ENCODE peak calls at places on chromosomes 5 and 9, in four cellular contexts. One of them, this sample, is unnamed.

GRCh38 chr9:116282598-116282997 is 129.0 kb downstream of the PAPPA start:
- DNase-seq in GM12878: no peak
- DNase-seq in HepG2: no peak
- DNase-seq in K562: no peak
- DNase-seq in this sample: no peak

GRCh38 chr9:128846680-128847030 is 17.1 kb upstream of the SPOUT1 start:
- DNase-seq in K562: peak
- DNase-seq in HepG2: no peak
- DNase-seq in GM12878: no peak
- DNase-seq in this sample: no peak

GRCh38 chr5:1658665-1659064 is 134.9 kb upstream of the LPCAT1 start:
- DNase-seq in HepG2: no peak
- DNase-seq in K562: no peak
- DNase-seq in GM12878: no peak
- DNase-seq in this sample: no peak

GRCh38 chr5:102036927-102037326 is 259.2 kb downstream of the SLCO4C1 start:
- DNase-seq in HepG2: no peak
- DNase-seq in GM12878: no peak
- DNase-seq in K562: no peak
- DNase-seq in this sample: no peak

GRCh38 chr5:66796306-66797292 is 200.4 kb downstream of the MAST4 start:
- DNase-seq in GM12878: no peak
- DNase-seq in K562: no peak
- DNase-seq in HepG2: no peak
- DNase-seq in this sample: no peak

GRCh38 chr9:31996331-31996730 is 388.1 kb upstream of the ACO1 start:
- DNase-seq in GM12878: no peak
- DNase-seq in HepG2: peak
- DNase-seq in K562: no peak
- DNase-seq in this sample: no peak

GRCh38 chr5:161548472-161549094 is 2.1 kb upstream of the GABRB2 start:
- DNase-seq in HepG2: no peak
- DNase-seq in GM12878: no peak
- DNase-seq in K562: no peak
- DNase-seq in this sample: no peak

GRCh38 chr5:101637599-101637998 is 658.5 kb downstream of the SLCO4C1 start:
- DNase-seq in GM12878: no peak
- DNase-seq in K562: no peak
- DNase-seq in HepG2: no peak
- DNase-seq in this sample: no peak

GRCh38 chr5:176736271-176736965 is 73.9 kb upstream of the UNC5A start:
- DNase-seq in HepG2: no peak
- DNase-seq in GM12878: no peak
- DNase-seq in K562: no peak
- DNase-seq in this sample: peak

GRCh38 chr9:26656003-26656940 is 236.3 kb downstream of the CAAP1 start:
- DNase-seq in HepG2: peak
- DNase-seq in K562: peak
- DNase-seq in GM12878: no peak
- DNase-seq in this sample: peak

GRCh38 chr5:149834246-149834855 is 104.2 kb downstream of the PPARGC1B start:
- DNase-seq in HepG2: peak
- DNase-seq in GM12878: no peak
- DNase-seq in K562: peak
- DNase-seq in this sample: peak

GRCh38 chr5:57696005-57696755 is 213.6 kb upstream of the ACTBL2 start:
- DNase-seq in GM12878: no peak
- DNase-seq in K562: no peak
- DNase-seq in HepG2: no peak
- DNase-seq in this sample: no peak

GRCh38 chr9:120221844-120222243 is 358.1 kb downstream of the CDK5RAP2 start:
- DNase-seq in K562: no peak
- DNase-seq in GM12878: no peak
- DNase-seq in HepG2: no peak
- DNase-seq in this sample: no peak

GRCh38 chr5:174426851-174427250 is 297.5 kb upstream of the MSX2 start:
- DNase-seq in HepG2: no peak
- DNase-seq in K562: no peak
- DNase-seq in GM12878: no peak
- DNase-seq in this sample: no peak

GRCh38 chr5:96324708-96325107 is 108.3 kb downstream of the PCSK1 start:
- DNase-seq in K562: no peak
- DNase-seq in HepG2: peak
- DNase-seq in GM12878: no peak
- DNase-seq in this sample: no peak

GRCh38 chr5:109038209-109038840 is 290.6 kb downstream of the FER start:
- DNase-seq in GM12878: no peak
- DNase-seq in K562: no peak
- DNase-seq in HepG2: no peak
- DNase-seq in this sample: no peak

GRCh38 chr5:111261610-111262009 is 37.4 kb downstream of the CAMK4 start:
- DNase-seq in HepG2: no peak
- DNase-seq in GM12878: no peak
- DNase-seq in K562: no peak
- DNase-seq in this sample: no peak

GRCh38 chr5:125229556-125229955 is 483.1 kb upstream of the ZNF608 start:
- DNase-seq in HepG2: no peak
- DNase-seq in K562: no peak
- DNase-seq in GM12878: no peak
- DNase-seq in this sample: no peak

GRCh38 chr5:125228358-125228757 is 481.9 kb upstream of the ZNF608 start:
- DNase-seq in HepG2: no peak
- DNase-seq in GM12878: no peak
- DNase-seq in K562: no peak
- DNase-seq in this sample: no peak

GRCh38 chr5:125225424-125225823 is 479.0 kb upstream of the ZNF608 start:
- DNase-seq in K562: no peak
- DNase-seq in GM12878: no peak
- DNase-seq in HepG2: no peak
- DNase-seq in this sample: no peak

GRCh38 chr5:125226825-125227224 is 480.4 kb upstream of the ZNF608 start:
- DNase-seq in K562: no peak
- DNase-seq in HepG2: no peak
- DNase-seq in GM12878: no peak
- DNase-seq in this sample: no peak

GRCh38 chr5:125227333-125228075 is 481.1 kb upstream of the ZNF608 start:
- DNase-seq in GM12878: no peak
- DNase-seq in K562: no peak
- DNase-seq in HepG2: no peak
- DNase-seq in this sample: no peak
- TF ChIP-seq CHD2 in GM12878: no peak
- TF ChIP-seq CHD2 in K562: no peak
- TF ChIP-seq CHD2 in HepG2: no peak
- TF ChIP-seq CHD2 in this sample: no peak

DNA sequence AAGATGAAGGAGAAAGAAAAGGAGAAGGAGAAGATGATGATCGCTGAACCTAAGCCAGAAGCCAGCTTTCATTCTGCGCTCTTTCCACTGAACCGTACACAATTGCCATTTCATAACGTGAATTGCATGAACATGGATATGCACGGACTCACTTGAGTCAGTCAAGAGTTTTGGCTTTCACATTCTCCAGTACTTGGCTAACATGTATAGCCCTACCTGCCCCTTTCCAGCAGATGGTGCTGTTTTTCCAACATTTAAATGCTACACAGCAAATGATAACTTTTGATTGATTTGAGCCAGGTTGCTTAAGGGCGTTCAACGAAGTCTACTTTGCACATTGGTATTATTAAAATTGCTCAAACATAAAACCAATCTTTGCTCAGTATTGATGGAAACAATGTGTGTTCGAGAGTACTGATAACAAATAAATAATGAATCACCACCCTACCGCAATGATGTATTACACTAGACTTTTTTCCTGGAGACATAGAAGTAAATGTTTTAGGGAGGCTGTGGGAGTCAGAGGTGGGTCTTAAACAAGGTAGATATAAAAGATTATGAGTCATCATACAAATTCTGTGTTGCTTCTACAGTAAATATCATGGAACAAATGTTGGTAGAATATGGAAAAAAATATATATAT is 196.4 kb downstream of the TRPM3 start:
- DNase-seq in K562: peak
- DNase-seq in GM12878: no peak
- DNase-seq in HepG2: peak
- DNase-seq in this sample: no peak
- TF ChIP-seq SP1 in K562: no peak
- TF ChIP-seq SP1 in GM12878: no peak
- TF ChIP-seq SP1 in HepG2: no peak
- TF ChIP-seq SP1 in this sample: no peak

DNA sequence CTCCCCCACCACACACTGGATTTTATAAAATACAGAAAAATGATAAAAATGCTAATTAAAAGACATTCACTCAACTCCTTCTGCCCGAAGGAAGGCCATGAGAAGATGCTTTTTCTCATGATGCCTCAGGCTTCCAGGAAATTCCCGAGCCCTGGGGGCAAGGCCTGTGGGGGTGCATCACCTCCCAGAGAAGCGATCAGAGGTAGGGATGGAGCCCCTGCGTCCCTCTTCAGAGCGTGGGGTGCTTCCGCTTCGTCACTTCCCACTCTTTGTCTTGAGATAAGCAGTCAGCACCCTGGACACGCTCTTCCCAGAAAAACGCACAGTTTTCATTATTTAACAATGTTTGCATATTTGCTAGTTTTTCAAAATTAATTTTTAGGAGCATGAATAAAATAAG is 33.3 kb upstream of the SH3PXD2B start:
- DNase-seq in K562: no peak
- DNase-seq in HepG2: no peak
- DNase-seq in GM12878: no peak
- DNase-seq in this sample: no peak
- TF ChIP-seq CHD2 in K562: no peak
- TF ChIP-seq CHD2 in HepG2: no peak
- TF ChIP-seq CHD2 in GM12878: no peak
- TF ChIP-seq CHD2 in this sample: no peak

DNA sequence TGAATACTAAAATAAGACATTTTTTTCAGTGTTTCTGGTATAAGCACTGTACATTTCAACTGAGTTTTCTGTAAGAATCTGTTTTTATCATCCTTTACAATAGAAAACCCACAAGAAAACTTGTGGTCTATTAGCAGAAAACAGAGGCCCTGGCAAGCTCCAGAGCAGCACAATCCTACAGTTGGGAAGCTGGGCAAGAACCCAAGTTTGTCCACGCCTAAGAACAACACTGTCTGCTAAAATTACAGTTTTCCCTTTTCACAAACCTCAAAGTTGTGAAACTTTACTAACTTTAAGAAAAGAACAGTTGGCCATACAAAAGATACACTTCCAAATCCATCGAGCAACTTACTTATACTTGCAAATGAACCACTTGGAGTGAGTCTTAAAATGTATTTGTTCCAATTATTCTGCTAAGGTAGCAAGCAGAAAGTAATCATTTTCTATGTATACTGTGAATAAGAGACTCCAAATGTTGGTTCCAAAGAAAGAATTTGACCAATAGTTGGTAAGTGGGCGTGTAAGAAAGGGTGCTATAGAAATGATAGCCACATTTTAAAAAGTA is 982.0 kb upstream of the ARRDC3 start:
- DNase-seq in K562: no peak
- DNase-seq in HepG2: no peak
- DNase-seq in GM12878: no peak
- DNase-seq in this sample: no peak
- TF ChIP-seq SP1 in K562: no peak
- TF ChIP-seq SP1 in HepG2: no peak
- TF ChIP-seq SP1 in GM12878: no peak
- TF ChIP-seq SP1 in this sample: no peak

DNA sequence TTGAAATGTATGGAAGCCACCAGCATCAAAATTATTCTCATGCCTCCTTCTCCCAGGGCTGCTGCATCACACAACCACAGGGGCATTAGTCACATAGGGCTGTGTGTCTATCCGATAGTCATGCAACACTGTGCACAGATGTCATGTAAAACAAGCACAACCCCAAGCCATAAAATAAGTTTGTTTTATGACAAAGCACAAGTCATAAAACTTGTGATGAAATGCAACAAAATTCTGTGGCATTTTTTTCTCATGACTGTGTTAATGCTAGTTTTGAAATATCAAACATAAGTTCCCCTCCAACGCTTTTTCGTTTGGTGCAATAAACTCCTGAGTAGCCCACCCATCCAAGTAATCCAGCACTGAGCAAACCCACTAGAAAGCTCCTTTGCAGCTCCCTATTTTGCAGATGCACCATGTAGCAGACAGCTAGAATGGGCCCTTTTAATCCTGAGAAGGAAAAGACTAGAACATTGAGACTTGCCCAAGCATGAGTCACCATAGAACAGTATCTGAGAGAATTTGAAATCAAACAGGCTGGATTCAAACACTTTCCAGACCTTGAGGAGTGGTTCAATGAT is 93.3 kb upstream of the ZNF366 start:
- DNase-seq in GM12878: no peak
- DNase-seq in HepG2: no peak
- DNase-seq in K562: no peak
- DNase-seq in this sample: no peak
- TF ChIP-seq CHD2 in GM12878: no peak
- TF ChIP-seq CHD2 in HepG2: no peak
- TF ChIP-seq CHD2 in K562: no peak
- TF ChIP-seq CHD2 in this sample: no peak

DNA sequence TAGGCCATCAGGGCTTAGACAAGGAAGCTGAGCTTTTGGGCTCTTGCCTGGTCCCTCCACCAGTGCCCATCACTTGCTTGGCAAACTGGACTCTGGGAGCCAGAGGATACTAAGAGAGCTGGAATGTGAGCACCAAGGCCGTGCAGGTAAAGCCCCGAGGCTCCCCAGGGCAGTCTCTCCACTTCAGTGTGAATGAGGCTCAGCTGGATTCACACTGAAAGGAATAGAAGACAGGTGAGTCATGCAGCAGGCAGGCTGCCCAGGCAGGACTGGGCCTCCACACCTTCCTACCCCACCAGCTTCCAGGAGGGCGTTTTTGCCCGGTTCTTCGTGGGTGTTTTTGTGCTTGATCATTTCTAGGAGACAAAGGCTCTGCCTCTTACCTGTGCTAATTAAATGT is 7.3 kb upstream of the CTSV start:
- DNase-seq in HepG2: peak
- DNase-seq in GM12878: no peak
- DNase-seq in K562: no peak
- DNase-seq in this sample: peak
- TF ChIP-seq SP1 in HepG2: no peak
- TF ChIP-seq SP1 in GM12878: no peak
- TF ChIP-seq SP1 in K562: no peak
- TF ChIP-seq SP1 in this sample: no peak

DNA sequence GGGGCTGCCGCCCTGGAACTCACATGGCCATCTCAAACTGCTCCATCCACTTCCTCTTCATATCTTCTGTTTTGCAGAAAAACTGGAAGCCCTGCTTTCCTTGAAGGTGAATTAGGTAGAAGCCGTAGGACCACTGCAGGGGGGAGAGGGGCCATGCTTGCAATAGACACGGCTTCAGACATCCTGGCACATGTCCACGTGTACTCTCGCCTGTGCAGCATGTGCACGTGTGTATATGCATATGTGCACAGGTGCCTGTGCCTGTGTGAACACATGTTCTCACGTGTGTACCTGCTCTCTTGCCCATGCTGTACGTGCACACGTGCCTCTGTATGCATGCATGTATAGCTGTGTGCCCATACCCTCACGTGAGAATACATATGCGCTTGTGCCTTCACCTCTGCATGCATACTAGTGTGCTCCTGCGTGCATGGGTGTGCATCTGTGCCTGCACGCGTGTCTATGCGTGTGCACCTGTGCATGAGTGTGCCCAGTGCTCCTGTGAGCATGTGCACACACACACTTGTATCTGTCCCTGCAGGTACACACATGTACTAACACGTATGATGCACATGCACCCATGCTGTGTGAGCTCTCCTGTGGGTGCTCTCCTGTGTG is 47.7 kb upstream of the SARDH start:
- DNase-seq in GM12878: no peak
- DNase-seq in K562: no peak
- DNase-seq in HepG2: no peak
- DNase-seq in this sample: no peak
- TF ChIP-seq CHD2 in GM12878: no peak
- TF ChIP-seq CHD2 in K562: no peak
- TF ChIP-seq CHD2 in HepG2: no peak
- TF ChIP-seq CHD2 in this sample: no peak

This sample was measured in H1.